ENCODE peak calls at places on chromosomes 3 and 15, in six cellular contexts. U, G, C, D, W and V are unnamed samples.

GRCh38 chr3:156471431-156471830 is 83.5 kb downstream of the SSR3 start:
- DNase-seq in D (no peak), G (no peak), W (no peak), U (no peak), C (no peak), V (no peak)

GRCh38 chr3:159865042-159865579 is 123.5 kb upstream of the IL12A start:
- DNase-seq in D (no peak), U (no peak), C (no peak), G (no peak), W (no peak), V (no peak)

GRCh38 chr3:183745300-183746098 is 47.9 kb downstream of the YEATS2 start:
- DNase-seq in W (no peak), C (no peak), U (no peak), G (no peak), D (no peak), V (no peak)

GRCh38 chr3:127915115-127915936 is at the start of gene KBTBD12:
- DNase-seq in D (peak), G (no peak), W (no peak), U (peak), C (peak), V (no peak)

GRCh38 chr3:47578691-47579632 is at the start of gene CSPG5:
- DNase-seq in G (no peak), W (peak), C (peak), U (peak), D (peak), V (no peak)

GRCh38 chr15:101439285-101439919 is 50.1 kb downstream of the PCSK6 start:
- DNase-seq in D (peak), G (no peak), U (no peak), C (no peak), W (no peak), V (no peak)

GRCh38 chr3:188111002-188111584 is 42.9 kb upstream of the LPP start:
- DNase-seq in G (no peak), C (no peak), D (no peak), U (no peak), W (no peak), V (no peak)

GRCh38 chr3:60046212-60046611 is 996.4 kb upstream of the CFAP20DC start:
- DNase-seq in C (no peak), D (no peak), W (no peak), U (no peak), G (no peak), V (no peak)

GRCh38 chr3:197462808-197463207 is 93.0 kb downstream of the BDH1 start:
- DNase-seq in U (no peak), C (no peak), G (no peak), W (no peak), D (no peak), V (no peak)

GRCh38 chr15:80152896-80153876 is at the start of gene FAH:
- DNase-seq in U (peak), C (peak), D (peak), W (no peak), G (no peak), V (no peak)

GRCh38 chr15:52193321-52193720 is 2.1 kb upstream of the GNB5 start:
- DNase-seq in G (no peak), U (no peak), W (no peak), C (no peak), D (no peak), V (no peak)

GRCh38 chr3:195263193-195263924 is 7.6 kb downstream of the XXYLT1 start:
- DNase-seq in G (no peak), U (no peak), C (no peak), D (no peak), W (no peak), V (peak)

GRCh38 chr3:195403841-195404408 is 38.9 kb downstream of the ACAP2 start:
- DNase-seq in U (no peak), C (no peak), D (no peak), G (no peak), W (no peak), V (no peak)

GRCh38 chr15:26711445-26711844 is 61.4 kb downstream of the GABRB3 start:
- DNase-seq in D (no peak), U (no peak), C (no peak), W (no peak), G (no peak), V (no peak)

GRCh38 chr15:64634576-64635485 is 140.6 kb downstream of the RBPMS2 start:
- DNase-seq in C (peak), D (no peak), W (no peak), U (peak), G (no peak), V (no peak)

GRCh38 chr3:102083971-102084370 is 234.7 kb downstream of the NFKBIZ start:
- DNase-seq in U (no peak), C (no peak), G (no peak), W (no peak), D (no peak), V (no peak)

GRCh38 chr15:95252404-95252803 is 1021.0 kb downstream of the MCTP2 start:
- DNase-seq in D (no peak), C (no peak), U (no peak), G (no peak), W (no peak), V (no peak)

GRCh38 chr15:28885630-28886430 is at the start of gene APBA2:
- DNase-seq in U (peak), D (no peak), W (peak), G (no peak), C (peak), V (no peak)

GRCh38 chr3:189517981-189518380 is 113.2 kb upstream of the TP63 start:
- DNase-seq in D (no peak), W (no peak), G (no peak), C (no peak), U (no peak), V (no peak)

GRCh38 chr3:144189044-144189443 is 217.4 kb downstream of the DIPK2A start:
- DNase-seq in W (no peak), U (no peak), D (no peak), G (no peak), C (no peak), V (no peak)

GRCh38 chr3:142962520-142963265 is 781 bp downstream of the PAQR9 start:
- DNase-seq in C (peak), G (no peak), W (no peak), U (no peak), D (no peak), V (no peak)

GRCh38 chr15:92979011-92979701 is 79.0 kb downstream of the CHD2 start:
- DNase-seq in D (no peak), W (no peak), G (no peak), U (no peak), C (no peak), V (no peak)

GRCh38 chr3:187808466-187809291 is 63.4 kb upstream of the BCL6 start:
- DNase-seq in U (no peak), G (no peak), D (no peak), C (peak), W (no peak), V (no peak)

GRCh38 chr3:39110041-39110639 is 2.7 kb downstream of the TTC21A start:
- DNase-seq in C (no peak), W (no peak), G (no peak), U (no peak), D (no peak), V (no peak)

GRCh38 chr3:67719333-67719732 is 64.9 kb upstream of the SUCLG2 start:
- DNase-seq in W (no peak), U (no peak), G (no peak), C (no peak), D (no peak), V (no peak)

GRCh38 chr3:62188547-62189375 is 184.6 kb downstream of the FEZF2 start:
- DNase-seq in U (peak), G (peak), D (peak), C (peak), W (peak), V (peak)

GRCh38 chr3:95899494-95899893 is 914.9 kb upstream of the EPHA6 start:
- DNase-seq in W (no peak), D (no peak), U (no peak), G (no peak), C (no peak), V (no peak)

GRCh38 chr3:175704366-175705041 is 845.4 kb downstream of the NAALADL2 start:
- DNase-seq in U (no peak), W (no peak), C (no peak), D (no peak), G (no peak), V (no peak)